ENCODE peak calls at places on chromosome 2, in eight cellular contexts. One of them, this sample, is unnamed.

GRCh38 chr2:52810460-52810859 is 957.1 kb upstream of the CHAC2 start:
- DNase-seq in sciatic nerve: no peak
- DNase-seq in activated effector memory CD4-positive, alpha-beta T cell treated with anti-CD3 and anti-CD28 coated beads, Interleukin-2, amount 50 U/mL, for 16 hours: no peak
- DNase-seq in EL: peak
- DNase-seq in kidney epithelial cell: peak
- DNase-seq in kidney: no peak
- DNase-seq in aorta: no peak
- DNase-seq in cardiac septum: no peak
- DNase-seq in this sample: no peak

GRCh38 chr2:62196278-62196901 is 475 bp downstream of the B3GNT2 start:
- DNase-seq in sciatic nerve: peak
- DNase-seq in kidney: peak
- DNase-seq in activated effector memory CD4-positive, alpha-beta T cell treated with anti-CD3 and anti-CD28 coated beads, Interleukin-2, amount 50 U/mL, for 16 hours: peak
- DNase-seq in aorta: peak
- DNase-seq in kidney epithelial cell: no peak
- DNase-seq in cardiac septum: peak
- DNase-seq in EL: no peak
- DNase-seq in this sample: peak

GRCh38 chr2:232772540-232772939 is 3.8 kb downstream of the KCNJ13 start:
- DNase-seq in kidney: no peak
- DNase-seq in cardiac septum: no peak
- DNase-seq in kidney epithelial cell: no peak
- DNase-seq in activated effector memory CD4-positive, alpha-beta T cell treated with anti-CD3 and anti-CD28 coated beads, Interleukin-2, amount 50 U/mL, for 16 hours: no peak
- DNase-seq in EL: no peak
- DNase-seq in sciatic nerve: no peak
- DNase-seq in aorta: no peak
- DNase-seq in this sample: no peak

GRCh38 chr2:96260404-96261260 is 5.2 kb downstream of the TMEM127 start:
- DNase-seq in kidney epithelial cell: peak
- DNase-seq in sciatic nerve: no peak
- DNase-seq in EL: peak
- DNase-seq in activated effector memory CD4-positive, alpha-beta T cell treated with anti-CD3 and anti-CD28 coated beads, Interleukin-2, amount 50 U/mL, for 16 hours: peak
- DNase-seq in kidney: no peak
- DNase-seq in aorta: peak
- DNase-seq in cardiac septum: peak
- DNase-seq in this sample: no peak

GRCh38 chr2:72263781-72264060 is 116.1 kb upstream of the CYP26B1 start:
- DNase-seq in kidney epithelial cell: no peak
- DNase-seq in cardiac septum: no peak
- DNase-seq in EL: no peak
- DNase-seq in activated effector memory CD4-positive, alpha-beta T cell treated with anti-CD3 and anti-CD28 coated beads, Interleukin-2, amount 50 U/mL, for 16 hours: no peak
- DNase-seq in kidney: no peak
- DNase-seq in sciatic nerve: no peak
- DNase-seq in aorta: no peak
- DNase-seq in this sample: no peak

GRCh38 chr2:136582631-136583205 is 182.6 kb upstream of the THSD7B start:
- DNase-seq in sciatic nerve: no peak
- DNase-seq in kidney epithelial cell: no peak
- DNase-seq in aorta: peak
- DNase-seq in kidney: no peak
- DNase-seq in EL: no peak
- DNase-seq in activated effector memory CD4-positive, alpha-beta T cell treated with anti-CD3 and anti-CD28 coated beads, Interleukin-2, amount 50 U/mL, for 16 hours: no peak
- DNase-seq in cardiac septum: no peak
- DNase-seq in this sample: no peak

GRCh38 chr2:218961651-218962570 is 2.4 kb downstream of the CDK5R2 start:
- DNase-seq in aorta: no peak
- DNase-seq in EL: no peak
- DNase-seq in sciatic nerve: no peak
- DNase-seq in kidney: peak
- DNase-seq in activated effector memory CD4-positive, alpha-beta T cell treated with anti-CD3 and anti-CD28 coated beads, Interleukin-2, amount 50 U/mL, for 16 hours: peak
- DNase-seq in kidney epithelial cell: no peak
- DNase-seq in cardiac septum: peak
- DNase-seq in this sample: no peak

GRCh38 chr2:74587664-74588277 is 33.3 kb downstream of the DOK1 start:
- DNase-seq in kidney epithelial cell: no peak
- DNase-seq in EL: peak
- DNase-seq in aorta: peak
- DNase-seq in sciatic nerve: peak
- DNase-seq in cardiac septum: peak
- DNase-seq in activated effector memory CD4-positive, alpha-beta T cell treated with anti-CD3 and anti-CD28 coated beads, Interleukin-2, amount 50 U/mL, for 16 hours: peak
- DNase-seq in kidney: no peak
- DNase-seq in this sample: peak

GRCh38 chr2:207711750-207712487 is 479 bp downstream of the CCNYL1 start:
- DNase-seq in cardiac septum: peak
- DNase-seq in activated effector memory CD4-positive, alpha-beta T cell treated with anti-CD3 and anti-CD28 coated beads, Interleukin-2, amount 50 U/mL, for 16 hours: peak
- DNase-seq in kidney epithelial cell: no peak
- DNase-seq in kidney: peak
- DNase-seq in EL: peak
- DNase-seq in sciatic nerve: peak
- DNase-seq in aorta: peak
- DNase-seq in this sample: peak

GRCh38 chr2:95389256-95390119 is 13.0 kb upstream of the FAHD2A start:
- DNase-seq in activated effector memory CD4-positive, alpha-beta T cell treated with anti-CD3 and anti-CD28 coated beads, Interleukin-2, amount 50 U/mL, for 16 hours: peak
- DNase-seq in EL: peak
- DNase-seq in kidney epithelial cell: no peak
- DNase-seq in cardiac septum: no peak
- DNase-seq in sciatic nerve: peak
- DNase-seq in aorta: no peak
- DNase-seq in kidney: peak
- DNase-seq in this sample: peak

GRCh38 chr2:108329771-108330170 is 41.1 kb downstream of the SULT1C2 start:
- DNase-seq in sciatic nerve: no peak
- DNase-seq in cardiac septum: no peak
- DNase-seq in kidney: no peak
- DNase-seq in aorta: no peak
- DNase-seq in activated effector memory CD4-positive, alpha-beta T cell treated with anti-CD3 and anti-CD28 coated beads, Interleukin-2, amount 50 U/mL, for 16 hours: no peak
- DNase-seq in EL: no peak
- DNase-seq in kidney epithelial cell: no peak
- DNase-seq in this sample: no peak

GRCh38 chr2:28656937-28657615 is 94.6 kb upstream of the PPP1CB start:
- DNase-seq in cardiac septum: peak
- DNase-seq in kidney: no peak
- DNase-seq in activated effector memory CD4-positive, alpha-beta T cell treated with anti-CD3 and anti-CD28 coated beads, Interleukin-2, amount 50 U/mL, for 16 hours: no peak
- DNase-seq in aorta: no peak
- DNase-seq in kidney epithelial cell: no peak
- DNase-seq in EL: no peak
- DNase-seq in sciatic nerve: no peak
- DNase-seq in this sample: no peak

This sample was measured in posterior vena cava.